ENCODE peak calls at places on chromosomes 2 and 18, in eight cellular contexts. A, W, C, Y, D, R, M and E are unnamed samples.

GRCh38 chr18:55152801-55153200 is 193.5 kb upstream of the CCDC68 start:
- DNase-seq in D (no peak), A (no peak), R (no peak), M (no peak), W (no peak), C (no peak), Y (no peak), E (no peak)

GRCh38 chr2:111219285-111219684 is 98.6 kb downstream of the BCL2L11 start:
- DNase-seq in W (no peak), M (no peak), R (peak), C (no peak), D (no peak), Y (no peak), A (no peak), E (no peak)

GRCh38 chr2:178834086-178834485 is 26.9 kb upstream of the TTN start:
- DNase-seq in Y (no peak), M (no peak), A (no peak), C (no peak), R (no peak), W (no peak), D (no peak), E (no peak)

GRCh38 chr2:128318776-128319456 is at the start of gene HS6ST1:
- DNase-seq in W (peak), D (no peak), M (peak), R (peak), Y (peak), C (peak), A (peak), E (no peak)

GRCh38 chr18:25351280-25351772 is 640 bp downstream of the ZNF521 start:
- DNase-seq in D (no peak), M (no peak), W (no peak), C (no peak), R (no peak), A (no peak), Y (no peak), E (no peak)

GRCh38 chr2:80054339-80054675 is 250.2 kb downstream of the LRRTM1 start:
- DNase-seq in M (no peak), A (no peak), R (no peak), D (no peak), C (no peak), Y (no peak), W (no peak), E (no peak)

GRCh38 chr2:11123856-11124759 is 31.2 kb upstream of the SLC66A3 start:
- DNase-seq in R (peak), A (peak), C (peak), W (no peak), Y (peak), M (peak), D (no peak), E (no peak)

GRCh38 chr2:30359644-30360167 is 87.3 kb upstream of the LCLAT1 start:
- DNase-seq in W (peak), A (no peak), R (no peak), C (no peak), D (no peak), Y (no peak), M (no peak), E (no peak)

GRCh38 chr2:133787207-133787606 is 218.9 kb upstream of the NCKAP5 start:
- DNase-seq in W (no peak), C (no peak), Y (no peak), A (no peak), M (no peak), D (no peak), R (no peak), E (no peak)

DNA sequence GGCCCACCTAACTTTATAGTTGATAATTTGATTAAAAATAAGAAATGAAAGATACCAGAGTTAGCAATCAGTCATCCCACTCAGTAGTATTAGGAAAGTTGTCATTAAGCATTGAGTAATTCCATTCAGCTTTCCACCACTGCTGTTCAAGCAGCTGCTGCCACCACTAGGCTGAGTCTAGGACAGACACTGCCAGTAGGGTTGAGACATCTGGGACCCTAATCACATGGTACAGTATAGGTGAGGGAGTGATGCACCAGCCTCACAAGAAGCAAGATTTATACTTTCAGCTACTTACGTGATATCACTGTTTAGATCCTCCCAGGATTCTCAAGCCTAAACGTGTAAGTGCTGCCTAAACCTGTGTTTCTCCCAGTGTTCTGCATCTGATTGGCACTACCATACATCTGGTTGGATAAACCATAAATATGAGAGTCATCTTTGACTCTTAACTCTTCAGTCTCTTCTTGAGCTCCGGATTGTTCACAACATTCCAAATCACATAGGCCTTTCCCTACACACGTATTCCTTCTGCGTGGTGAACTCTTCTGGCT is 3.2 kb downstream of the UBXN4 start:
- DNase-seq in A (no peak), M (no peak), W (no peak), C (peak), Y (no peak), R (peak), D (no peak), E (no peak)
- TF ChIP-seq POLR2AphosphoS5 in A (no peak), M (no peak), W (no peak), C (no peak), Y (no peak), R (no peak), D (no peak), E (no peak)

GRCh38 chr2:85354286-85355072 is at the start of the genes ELMOD3 and RETSAT:
- DNase-seq in R (peak), C (peak), A (peak), W (peak), D (peak), M (peak), Y (peak), E (peak)

GRCh38 chr2:85355073-85355410 is 473 bp downstream of the ELMOD3 start:
- DNase-seq in A (no peak), D (no peak), R (no peak), C (peak), W (no peak), Y (no peak), M (no peak), E (no peak)

GRCh38 chr2:85355521-85355920 is 952 bp downstream of the ELMOD3 start:
- DNase-seq in C (no peak), Y (no peak), A (no peak), M (no peak), D (no peak), W (no peak), R (no peak), E (no peak)

GRCh38 chr2:85357736-85358135 is 3.2 kb downstream of the ELMOD3 start:
- DNase-seq in D (no peak), A (no peak), M (no peak), C (no peak), W (no peak), R (no peak), Y (no peak), E (no peak)

GRCh38 chr2:85356186-85356585 is 1.6 kb downstream of the ELMOD3 start:
- DNase-seq in D (no peak), Y (no peak), M (no peak), R (no peak), A (no peak), W (no peak), C (no peak), E (no peak)
- TF ChIP-seq POLR2AphosphoS5 in D (no peak), Y (no peak), M (no peak), R (no peak), A (no peak), W (no peak), C (no peak), E (no peak)

DNA sequence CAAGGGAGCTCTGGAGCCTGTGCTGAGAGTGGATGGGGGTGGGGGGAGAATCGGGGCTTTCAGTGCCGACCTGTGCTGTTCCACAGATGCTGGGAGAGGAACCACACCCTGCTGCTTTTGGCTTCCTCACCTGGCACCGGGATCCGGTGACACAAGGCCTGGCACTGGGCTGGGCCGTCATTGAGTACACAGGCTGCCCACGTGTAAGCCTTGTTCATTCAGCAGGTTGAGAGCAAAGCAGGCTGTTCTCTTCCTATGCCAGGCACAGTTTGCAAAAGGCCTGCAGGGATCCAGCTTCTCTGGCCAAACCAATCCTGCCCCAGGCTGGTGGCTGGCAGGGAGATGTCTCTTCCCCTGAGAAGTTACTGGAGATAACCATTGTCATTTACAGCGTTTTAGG is 17.1 kb downstream of the TRIB2 start:
- DNase-seq in A (peak), Y (no peak), W (no peak), R (no peak), C (no peak), D (no peak), M (peak), E (no peak)
- TF ChIP-seq POLR2AphosphoS5 in A (peak), Y (no peak), W (no peak), R (no peak), C (peak), D (no peak), M (peak), E (no peak)

GRCh38 chr2:67846341-67847070 is 216.3 kb downstream of the C1D start:
- DNase-seq in C (no peak), D (peak), Y (peak), R (peak), A (no peak), W (peak), M (peak), E (peak)
- TF ChIP-seq POLR2AphosphoS5 in C (no peak), D (no peak), Y (no peak), R (no peak), A (peak), W (peak), M (peak), E (no peak)

GRCh38 chr2:192887296-192887695 is 692.6 kb upstream of the TMEFF2 start:
- DNase-seq in R (no peak), C (no peak), W (no peak), Y (no peak), A (no peak), D (no peak), M (no peak), E (no peak)

GRCh38 chr2:192886636-192887035 is 691.9 kb upstream of the TMEFF2 start:
- DNase-seq in M (no peak), W (no peak), A (no peak), Y (no peak), R (no peak), C (no peak), D (no peak), E (no peak)

GRCh38 chr2:192885569-192886160 is 690.9 kb upstream of the TMEFF2 start:
- DNase-seq in A (no peak), M (no peak), R (no peak), C (no peak), W (no peak), Y (no peak), D (no peak), E (no peak)

GRCh38 chr2:192888090-192888489 is 693.4 kb upstream of the TMEFF2 start:
- DNase-seq in A (no peak), R (no peak), D (no peak), W (no peak), C (no peak), M (no peak), Y (no peak), E (no peak)
- TF ChIP-seq POLR2AphosphoS5 in A (no peak), R (no peak), D (no peak), W (no peak), C (no peak), M (no peak), Y (no peak), E (no peak)

GRCh38 chr18:53567935-53568574 is 656.4 kb downstream of the MBD2 start:
- DNase-seq in M (no peak), A (no peak), D (no peak), W (no peak), Y (no peak), R (peak), C (no peak), E (peak)
- TF ChIP-seq POLR2AphosphoS5 in M (no peak), A (no peak), D (no peak), W (no peak), Y (no peak), R (no peak), C (no peak), E (no peak)